ENCODE peak calls at places on chromosome 16, in nine cellular contexts. S, D, K, E, V, P, R, J and L are unnamed samples.

GRCh38 chr16:17343028-17343427 is 127.7 kb downstream of the XYLT1 start:
- DNase-seq in J (no peak), S (no peak), V (no peak), R (no peak), K (peak; percentile 54), P (peak; percentile 31), E (peak; percentile 54), D (no peak), L (no peak)

GRCh38 chr16:85483424-85483823 is 129.7 kb upstream of the GSE1 start:
- DNase-seq in K (no peak), D (no peak), V (no peak), E (no peak), J (no peak), S (no peak), P (no peak), R (no peak), L (no peak)

GRCh38 chr16:31704138-31704537 is 169.5 kb upstream of the ZNF267 start:
- DNase-seq in K (no peak), D (no peak), P (no peak), E (peak; percentile 0), J (no peak), S (no peak), V (no peak), R (no peak), L (no peak)

GRCh38 chr16:22397459-22397858 is 23.0 kb upstream of the CDR2 start:
- DNase-seq in S (peak; percentile 88), E (no peak), R (no peak), P (no peak), V (peak; percentile 69), K (no peak), D (peak; percentile 65), J (no peak), L (peak; percentile 91)

GRCh38 chr16:2775317-2775716 is 1.8 kb downstream of the ELOB start:
- DNase-seq in P (no peak), J (no peak), D (no peak), S (no peak), E (no peak), V (no peak), R (no peak), K (no peak), L (no peak)

GRCh38 chr16:11370084-11370931 is 25.0 kb downstream of the RMI2 start:
- DNase-seq in E (peak; percentile 50), R (no peak), J (no peak), K (peak; percentile 46), S (no peak), D (no peak), V (no peak), P (no peak), L (no peak)

GRCh38 chr16:11160676-11161115 is 95.3 kb downstream of the SOCS1 start:
- DNase-seq in D (no peak), P (no peak), V (no peak), S (no peak), J (no peak), R (no peak), E (no peak), K (no peak), L (no peak)

GRCh38 chr16:660459-661183 is 7.3 kb upstream of the RHOT2 start:
- DNase-seq in J (peak; percentile 92), R (peak; percentile 94), V (no peak), E (peak; percentile 96), D (no peak), P (peak; percentile 34), K (peak; percentile 95), S (peak; percentile 96), L (peak; percentile 78)

GRCh38 chr16:25110392-25110947 is 1.1 kb upstream of the LCMT1 start:
- DNase-seq in V (no peak), J (no peak), R (no peak), P (no peak), E (peak; percentile 24), D (no peak), S (no peak), K (no peak), L (no peak)

GRCh38 chr16:78058165-78058564 is 35.8 kb downstream of the CLEC3A start:
- DNase-seq in E (no peak), D (no peak), P (no peak), J (no peak), R (no peak), V (no peak), S (no peak), K (no peak), L (no peak)

GRCh38 chr16:57786632-57787518 is 15.4 kb downstream of the KIFC3 start:
- DNase-seq in P (no peak), K (no peak), S (no peak), D (no peak), J (no peak), E (no peak), R (no peak), V (no peak), L (no peak)

GRCh38 chr16:81602377-81602776 is 157.8 kb downstream of the CMIP start:
- DNase-seq in J (no peak), S (no peak), E (no peak), R (no peak), P (no peak), D (no peak), K (no peak), V (no peak), L (no peak)

GRCh38 chr16:30369091-30369937 is 980 bp downstream of the TBC1D10B start:
- DNase-seq in S (no peak), V (no peak), K (no peak), R (peak; percentile 35), E (peak; percentile 41), J (peak; percentile 38), P (no peak), D (no peak), L (no peak)

GRCh38 chr16:11631214-11631613 is 37.0 kb upstream of the SNN start:
- DNase-seq in S (no peak), R (no peak), E (no peak), P (no peak), D (no peak), V (no peak), J (no peak), K (no peak), L (no peak)

GRCh38 chr16:68992521-68992920 is 112.9 kb upstream of the HAS3 start:
- DNase-seq in S (peak; percentile 37), D (peak; percentile 21), P (no peak), V (peak; percentile 48), K (no peak), E (no peak), J (no peak), R (no peak), L (peak; percentile 76)

GRCh38 chr16:83964684-83965443 is 3.2 kb upstream of the NECAB2 start:
- DNase-seq in P (no peak), S (no peak), J (no peak), E (no peak), D (no peak), K (no peak), V (no peak), R (no peak), L (no peak)

GRCh38 chr16:77131398-77131797 is 59.6 kb upstream of the MON1B start:
- DNase-seq in R (no peak), J (no peak), V (no peak), K (no peak), E (no peak), S (no peak), P (no peak), D (no peak), L (no peak)

GRCh38 chr16:57307365-57307764 is 22.9 kb upstream of the PLLP start:
- DNase-seq in V (no peak), D (no peak), P (no peak), K (no peak), E (no peak), R (no peak), J (no peak), S (no peak), L (no peak)